ENCODE peak calls at places on chromosomes 16 and 17, in seven cellular contexts. U is HFFc6, Q is cardiac fibroblast, M is kidney epithelial cell, L is HFF-Myc, C is esophagus squamous epithelium, H is neural progenitor cell. N is an unnamed sample.

GRCh38 chr16:22191966-22192260 is 14.2 kb upstream of the EEF2K start:
- DNase-seq in U (no peak), M (no peak), C (no peak), L (no peak), Q (no peak), H (no peak), N (no peak)

GRCh38 chr16:5826332-5826731 is 728.7 kb upstream of the EEF2KMT start:
- DNase-seq in M (no peak), Q (no peak), U (no peak), L (no peak), H (no peak), C (no peak), N (no peak)

GRCh38 chr17:56737741-56738161 is 96.0 kb downstream of the C17orf67 start:
- DNase-seq in H (no peak), C (no peak), U (no peak), M (peak), L (no peak), Q (peak), N (no peak)

GRCh38 chr17:74748529-74749261 is at the start of gene NHERF1:
- DNase-seq in M (peak), H (peak), L (peak), C (peak), U (peak), Q (peak), N (peak)

GRCh38 chr17:49715221-49715620 is 7.5 kb upstream of the SLC35B1 start:
- DNase-seq in C (no peak), L (no peak), M (no peak), U (no peak), Q (no peak), H (no peak), N (no peak)

GRCh38 chr16:89999831-90000574 is 19.3 kb downstream of the DBNDD1 start:
- DNase-seq in L (no peak), M (no peak), U (no peak), Q (no peak), C (no peak), H (no peak), N (no peak)

GRCh38 chr17:64028874-64029464 is 8.5 kb upstream of the ICAM2 start:
- DNase-seq in H (peak), Q (peak), U (peak), L (no peak), C (no peak), M (no peak), N (peak)

GRCh38 chr16:88413231-88413630 is 30.5 kb downstream of the ZNF469 start:
- DNase-seq in Q (no peak), H (no peak), U (no peak), L (no peak), C (no peak), M (no peak), N (no peak)

GRCh38 chr17:44865231-44865660 is 17.6 kb downstream of the HIGD1B start:
- DNase-seq in M (peak), H (peak), Q (peak), C (no peak), U (peak), L (peak), N (peak)

DNA sequence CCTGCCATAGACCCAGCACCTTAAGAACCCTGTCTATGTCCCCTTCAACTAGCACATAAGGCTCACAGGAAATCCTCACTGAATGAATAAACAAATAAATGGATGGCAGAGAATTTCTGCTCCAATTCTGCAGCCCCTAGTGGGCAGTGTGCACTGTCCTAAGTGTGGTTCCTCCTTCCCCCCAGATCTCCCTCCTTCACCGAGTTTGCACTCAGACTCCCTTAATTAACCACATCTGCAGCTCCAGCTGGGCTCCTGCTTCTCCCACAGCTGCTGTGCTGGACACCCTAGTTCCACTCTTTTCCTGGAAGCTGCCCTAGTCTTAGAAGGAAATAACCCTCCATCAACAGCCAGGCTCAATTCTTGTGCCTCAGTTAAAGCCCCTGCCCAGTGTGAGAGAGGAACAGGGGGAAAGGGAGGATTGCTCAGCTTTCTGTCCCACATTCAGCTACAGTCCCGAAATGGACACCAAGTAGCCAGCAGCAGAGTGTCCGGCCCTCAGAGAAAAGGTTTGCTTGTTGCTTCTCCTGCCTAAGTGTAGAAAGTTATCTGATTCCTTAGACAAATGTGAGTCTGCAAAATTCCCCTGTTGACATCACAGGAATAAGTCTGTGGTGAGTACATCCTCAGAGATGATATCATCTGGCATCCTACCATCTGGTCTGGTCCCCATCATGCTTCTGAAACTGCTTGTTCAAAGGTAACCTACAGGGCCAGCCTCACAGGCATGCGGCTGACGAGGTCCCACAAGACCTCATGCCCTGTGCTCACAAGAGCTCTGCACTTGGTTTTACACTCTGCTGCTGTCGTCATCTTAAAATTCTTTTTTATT is 12.3 kb downstream of the LRRC3C start:
- DNase-seq in Q (peak), C (no peak), H (peak), L (peak), M (no peak), U (peak), N (peak)
- TF ChIP-seq CTCF in Q (peak), C (no peak), H (peak), L (peak), M (peak), U (peak), N (no peak)

GRCh38 chr16:84144859-84145639 is at the start of the genes DNAAF1 and HSDL1:
- DNase-seq in U (peak), M (peak), H (peak), C (peak), L (peak), Q (peak), N (peak)
- TF ChIP-seq CTCF in U (peak), M (peak), H (peak), C (peak), L (no peak), Q (no peak), N (peak)

DNA sequence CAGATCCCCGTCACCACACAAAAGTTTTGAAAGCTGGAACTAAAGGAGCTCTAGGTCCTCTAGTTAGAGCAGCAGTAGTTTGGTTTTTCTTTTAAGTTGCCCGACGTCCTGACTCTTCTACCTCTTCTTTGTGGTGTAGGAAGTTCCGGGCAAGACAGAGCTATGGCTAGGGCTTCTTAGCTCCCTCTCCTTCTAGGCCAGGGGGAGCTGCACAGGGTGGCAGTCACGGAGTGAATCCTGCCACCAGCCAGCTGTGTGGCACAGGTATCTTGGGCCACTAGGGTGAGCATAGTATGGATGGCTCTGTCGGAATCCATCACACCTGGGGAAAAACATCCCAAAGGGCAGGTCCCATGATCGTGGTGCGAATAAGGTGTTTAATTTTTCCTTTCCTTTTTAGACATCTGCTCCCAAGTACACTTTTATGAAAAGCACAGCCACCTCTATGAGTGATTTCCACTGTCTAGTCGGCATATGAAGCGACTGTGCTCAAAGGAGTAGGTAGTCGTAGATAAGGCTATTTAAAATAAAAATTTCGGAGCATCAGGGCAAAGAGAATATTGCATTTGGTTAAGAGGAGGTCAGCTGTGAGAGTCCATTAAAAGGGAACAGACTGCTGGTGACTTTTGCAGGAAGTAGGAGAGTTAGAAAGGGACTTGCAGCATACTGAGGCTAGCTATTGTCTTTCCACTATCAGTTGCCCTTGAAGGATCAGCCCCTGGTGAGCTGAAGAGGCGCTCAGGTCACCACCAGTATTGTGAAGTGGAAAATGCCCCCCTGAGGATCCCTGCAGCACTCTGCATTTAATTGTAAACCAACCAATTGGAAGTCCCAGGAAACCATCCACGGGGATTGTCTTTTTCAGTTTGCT is 2.1 kb downstream of the PRKCA start:
- DNase-seq in H (peak), Q (peak), L (no peak), M (no peak), C (no peak), U (no peak), N (peak)
- TF ChIP-seq CTCF in H (no peak), Q (no peak), L (no peak), M (peak), C (no peak), U (no peak), N (no peak)

GRCh38 chr17:81303385-81303784 is 8.3 kb upstream of the SLC38A10 start:
- DNase-seq in M (no peak), U (no peak), H (no peak), L (no peak), C (no peak), Q (no peak), N (no peak)

GRCh38 chr17:81302324-81302723 is 7.2 kb upstream of the SLC38A10 start:
- DNase-seq in M (no peak), L (no peak), H (no peak), C (no peak), U (no peak), Q (no peak), N (no peak)

GRCh38 chr17:81304196-81305015 is 9.3 kb upstream of the SLC38A10 start:
- DNase-seq in M (no peak), L (no peak), U (no peak), H (no peak), Q (no peak), C (no peak), N (no peak)

GRCh38 chr17:81301195-81302144 is 6.4 kb upstream of the SLC38A10 start:
- DNase-seq in H (no peak), C (no peak), U (no peak), L (no peak), M (no peak), Q (no peak), N (no peak)

DNA sequence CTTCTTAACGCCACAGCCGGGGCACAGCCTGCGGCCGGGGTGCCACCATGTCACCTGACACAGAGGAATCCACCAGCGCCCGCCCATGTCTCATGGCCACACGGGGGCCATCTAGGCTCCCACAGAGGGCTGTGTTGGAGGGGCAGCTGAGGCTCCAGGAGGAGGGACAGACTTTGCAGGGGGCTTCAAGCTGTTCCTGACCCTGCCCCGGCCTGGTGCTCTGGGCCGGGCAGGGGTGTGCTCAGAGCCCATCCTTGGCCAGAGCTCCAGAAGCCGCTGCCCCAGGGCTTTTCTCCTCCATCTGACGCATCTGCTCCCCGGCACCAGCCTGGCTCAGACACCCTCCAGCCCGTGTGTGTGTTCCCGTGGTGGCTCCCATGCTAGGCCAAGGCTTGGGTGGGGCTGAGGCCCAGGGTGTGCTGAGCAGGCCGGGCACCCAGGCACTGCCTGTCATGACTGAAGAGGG is 7.8 kb upstream of the SLC38A10 start:
- DNase-seq in Q (no peak), U (peak), M (no peak), L (no peak), C (no peak), H (peak), N (peak)
- TF ChIP-seq CTCF in Q (no peak), U (peak), M (no peak), L (no peak), C (no peak), H (peak), N (no peak)